ENCODE peak calls at places on chromosome 14, in five cellular contexts. One of them, this sample, is unnamed.

GRCh38 chr14:90567191-90567590 is 170.4 kb downstream of the CALM1 start:
- DNase-seq in NCI-H510A treated with DMSO at 0.1 percent for 48 hours: no peak
- DNase-seq in SK-MEL-5: no peak
- DNase-seq in GM18507: no peak
- DNase-seq in substantia nigra: peak; percentile 36
- DNase-seq in this sample: no peak

GRCh38 chr14:101499080-101499479 is 62.2 kb upstream of the DIO3 start:
- DNase-seq in NCI-H510A treated with DMSO at 0.1 percent for 48 hours: no peak
- DNase-seq in SK-MEL-5: no peak
- DNase-seq in GM18507: no peak
- DNase-seq in substantia nigra: no peak
- DNase-seq in this sample: no peak

GRCh38 chr14:33567003-33567735 is 383.7 kb downstream of the EGLN3 start:
- DNase-seq in NCI-H510A treated with DMSO at 0.1 percent for 48 hours: peak; percentile 79
- DNase-seq in SK-MEL-5: no peak
- DNase-seq in GM18507: no peak
- DNase-seq in substantia nigra: no peak
- DNase-seq in this sample: no peak

GRCh38 chr14:53955671-53956426 is 776 bp downstream of the BMP4 start:
- DNase-seq in NCI-H510A treated with DMSO at 0.1 percent for 48 hours: no peak
- DNase-seq in SK-MEL-5: no peak
- DNase-seq in GM18507: no peak
- DNase-seq in substantia nigra: no peak
- DNase-seq in this sample: no peak

GRCh38 chr14:96189288-96189711 is 15.3 kb upstream of the BDKRB2 start:
- DNase-seq in NCI-H510A treated with DMSO at 0.1 percent for 48 hours: no peak
- DNase-seq in SK-MEL-5: no peak
- DNase-seq in GM18507: peak; percentile 28
- DNase-seq in substantia nigra: no peak
- DNase-seq in this sample: no peak

GRCh38 chr14:74955229-74955999 is at the start of gene PGF:
- DNase-seq in NCI-H510A treated with DMSO at 0.1 percent for 48 hours: peak; percentile 48
- DNase-seq in SK-MEL-5: peak; percentile 60
- DNase-seq in GM18507: no peak
- DNase-seq in substantia nigra: no peak
- DNase-seq in this sample: no peak

GRCh38 chr14:24542346-24542936 is 33.6 kb downstream of the CTSG start:
- DNase-seq in NCI-H510A treated with DMSO at 0.1 percent for 48 hours: no peak
- DNase-seq in SK-MEL-5: peak; percentile 36
- DNase-seq in GM18507: no peak
- DNase-seq in substantia nigra: no peak
- DNase-seq in this sample: no peak

GRCh38 chr14:93220509-93220908 is 13.5 kb downstream of the UBR7 start:
- DNase-seq in NCI-H510A treated with DMSO at 0.1 percent for 48 hours: no peak
- DNase-seq in SK-MEL-5: no peak
- DNase-seq in GM18507: no peak
- DNase-seq in substantia nigra: no peak
- DNase-seq in this sample: no peak

GRCh38 chr14:67241416-67242362 is at the start of gene PALS1:
- DNase-seq in NCI-H510A treated with DMSO at 0.1 percent for 48 hours: peak; percentile 89
- DNase-seq in SK-MEL-5: peak; percentile 64
- DNase-seq in GM18507: no peak
- DNase-seq in substantia nigra: no peak
- DNase-seq in this sample: peak; percentile 5

GRCh38 chr14:31787377-31787776 is 226.2 kb downstream of the NUBPL start:
- DNase-seq in NCI-H510A treated with DMSO at 0.1 percent for 48 hours: no peak
- DNase-seq in SK-MEL-5: peak; percentile 71
- DNase-seq in GM18507: no peak
- DNase-seq in substantia nigra: no peak
- DNase-seq in this sample: no peak

GRCh38 chr14:106530423-106531107 is 1004.2 kb downstream of the TMEM121 start:
- DNase-seq in NCI-H510A treated with DMSO at 0.1 percent for 48 hours: no peak
- DNase-seq in SK-MEL-5: peak; percentile 49
- DNase-seq in GM18507: no peak
- DNase-seq in substantia nigra: no peak
- DNase-seq in this sample: no peak

GRCh38 chr14:102729268-102729667 is 48.0 kb upstream of the TRAF3 start:
- DNase-seq in NCI-H510A treated with DMSO at 0.1 percent for 48 hours: no peak
- DNase-seq in SK-MEL-5: no peak
- DNase-seq in GM18507: no peak
- DNase-seq in substantia nigra: no peak
- DNase-seq in this sample: no peak

GRCh38 chr14:101054671-101055070 is 151.1 kb upstream of the RTL1 start:
- DNase-seq in NCI-H510A treated with DMSO at 0.1 percent for 48 hours: no peak
- DNase-seq in SK-MEL-5: no peak
- DNase-seq in GM18507: no peak
- DNase-seq in substantia nigra: no peak
- DNase-seq in this sample: no peak

GRCh38 chr14:69152181-69152943 is 557 bp downstream of the DCAF5 start:
- DNase-seq in NCI-H510A treated with DMSO at 0.1 percent for 48 hours: peak; percentile 70
- DNase-seq in SK-MEL-5: peak; percentile 35
- DNase-seq in GM18507: no peak
- DNase-seq in substantia nigra: no peak
- DNase-seq in this sample: peak; percentile 5

GRCh38 chr14:100536141-100536540 is 51.1 kb downstream of the BEGAIN start:
- DNase-seq in NCI-H510A treated with DMSO at 0.1 percent for 48 hours: no peak
- DNase-seq in SK-MEL-5: no peak
- DNase-seq in GM18507: no peak
- DNase-seq in substantia nigra: no peak
- DNase-seq in this sample: no peak

This sample was measured in CD4-positive, alpha-beta T cell.